ENCODE peak calls at places on chromosomes 5 and 9, in five cellular contexts. C is LoVo; O is chondrocyte; V is GM12864; J is activated T-helper 1 cell treated with anti-CD3 and anti-CD28 coated beads, Interleukin-12 subunit alpha, Interleukin-12 subunit beta, Interleukin-2, Interleukin-4 antibody, amounts not matched to agents 30 ng/mL and 10 ng/mL and 1 ng/mL, durations not matched to agents 14 hours and 24 hours and 36 hours. N is an unnamed sample.
A peak's percentile ranks its signal among the peaks of the same experiment; 100 is the strongest.

GRCh38 chr9:102840356-102840755 is 154.8 kb upstream of the CYLC2 start:
- DNase-seq in J (no peak), V (no peak), O (no peak), C (no peak), N (no peak)

GRCh38 chr9:137339606-137340462 is 37.8 kb upstream of the NRARP start:
- DNase-seq in J (no peak), C (no peak), V (no peak), O (no peak), N (no peak)

GRCh38 chr5:35384658-35385057 is 154.4 kb upstream of the PRLR start:
- DNase-seq in V (no peak), O (no peak), C (no peak), J (no peak), N (no peak)

GRCh38 chr5:179791881-179792611 is 1.7 kb upstream of the LTC4S start:
- DNase-seq in V (no peak), O (no peak), C (no peak), J (no peak), N (peak; percentile 16)

GRCh38 chr5:145681686-145682085 is 153.5 kb downstream of the PRELID2 start:
- DNase-seq in V (peak; percentile 37), J (peak; percentile 2), C (peak; percentile 82), O (no peak), N (peak; percentile 42)

GRCh38 chr9:78130004-78130403 is 98.4 kb upstream of the GNAQ start:
- DNase-seq in J (no peak), O (no peak), C (no peak), V (no peak), N (no peak)

GRCh38 chr5:143742951-143743350 is 69.0 kb upstream of the HMHB1 start:
- DNase-seq in O (no peak), C (no peak), J (no peak), V (no peak), N (no peak)

GRCh38 chr9:87567566-87567965 is 69.9 kb downstream of the DAPK1 start:
- DNase-seq in O (no peak), C (peak; percentile 42), V (no peak), J (no peak), N (no peak)

GRCh38 chr9:134226221-134226930 is 62.0 kb upstream of the RNU6ATAC start:
- DNase-seq in V (no peak), J (no peak), C (no peak), O (peak; percentile 86), N (no peak)

GRCh38 chr5:96207420-96207819 is 225.6 kb downstream of the PCSK1 start:
- DNase-seq in C (no peak), J (no peak), V (no peak), O (no peak), N (no peak)

GRCh38 chr5:65327582-65327981 is 154.1 kb downstream of the ADAMTS6 start:
- DNase-seq in J (no peak), V (no peak), O (no peak), C (no peak), N (no peak)

GRCh38 chr9:20242767-20243166 is 379.5 kb downstream of the MLLT3 start:
- DNase-seq in J (peak; percentile 36), V (peak; percentile 51), O (no peak), C (no peak), N (peak; percentile 66)

N was measured in stimulated activated naive CD8-positive, alpha-beta T cell treated with anti-CD3 and anti-CD28 coated beads, Interleukin-15, amount 100 ng/mL, for 72 hours.